ENCODE peak calls at places on chromosome 18, in ten cellular contexts. U is foreskin fibroblast, K is aorta, T is upper lobe of right lung, O is SJSA1, Q is astrocyte of the spinal cord, N is body of pancreas, E is fibroblast of mammary gland, G is lower lobe of right lung, R is lung. H is an unnamed sample.

GRCh38 chr18:63974991-63975390 is 5.1 kb downstream of the SERPINB8 start:
- DNase-seq in T (no peak), K (no peak), G (no peak), Q (peak; percentile 42), O (peak; percentile 31), U (no peak), R (no peak), N (no peak), E (peak; percentile 54), H (no peak)

GRCh38 chr18:36629836-36630235 is 199.0 kb downstream of the TPGS2 start:
- DNase-seq in U (no peak), R (no peak), K (no peak), T (no peak), N (no peak), E (no peak), O (no peak), G (no peak), Q (no peak), H (no peak)

GRCh38 chr18:46702399-46702798 is 45.4 kb upstream of the LOXHD1 start:
- DNase-seq in T (no peak), U (no peak), O (no peak), G (no peak), E (no peak), N (no peak), R (no peak), Q (no peak), K (no peak), H (no peak)

GRCh38 chr18:32355896-32356295 is 114.8 kb downstream of the GAREM1 start:
- DNase-seq in O (no peak), K (no peak), G (no peak), E (peak; percentile 84), T (no peak), U (peak; percentile 32), N (no peak), R (no peak), Q (peak; percentile 69), H (no peak)

GRCh38 chr18:79523221-79523737 is 127.5 kb downstream of the NFATC1 start:
- DNase-seq in U (no peak), Q (no peak), T (peak; percentile 12), G (peak; percentile 28), O (no peak), E (no peak), N (peak; percentile 2), K (no peak), R (no peak), H (peak; percentile 20)

GRCh38 chr18:72206814-72207213 is 337.3 kb downstream of the CBLN2 start:
- DNase-seq in O (no peak), G (no peak), N (no peak), K (no peak), R (no peak), Q (peak; percentile 41), U (no peak), E (no peak), T (no peak), H (no peak)

GRCh38 chr18:9321017-9321452 is 13.5 kb upstream of the TWSG1 start:
- DNase-seq in E (peak; percentile 8), O (peak; percentile 27), K (no peak), G (no peak), U (peak; percentile 53), T (no peak), R (no peak), N (no peak), Q (no peak), H (no peak)

GRCh38 chr18:63138469-63139340 is 180.9 kb downstream of the BCL2 start:
- DNase-seq in E (no peak), Q (no peak), U (peak; percentile 40), K (no peak), G (no peak), N (no peak), T (no peak), R (no peak), O (no peak), H (no peak)

GRCh38 chr18:14104906-14105748 is 27.1 kb downstream of the ZNF519 start:
- DNase-seq in E (no peak), O (no peak), U (no peak), R (no peak), N (no peak), Q (no peak), K (no peak), T (no peak), G (no peak), H (no peak)

GRCh38 chr18:48947583-48947982 is 3.2 kb downstream of the SMAD7 start:
- DNase-seq in N (peak; percentile 37), Q (no peak), O (peak; percentile 50), K (peak; percentile 79), R (no peak), T (no peak), U (no peak), E (no peak), G (no peak), H (no peak)

GRCh38 chr18:24466766-24467165 is 6.3 kb downstream of the HRH4 start:
- DNase-seq in U (no peak), O (no peak), T (no peak), R (no peak), E (no peak), G (no peak), K (no peak), Q (no peak), N (no peak), H (no peak)

GRCh38 chr18:70158992-70159717 is 46.3 kb downstream of the RTTN start:
- DNase-seq in T (no peak), U (no peak), R (no peak), G (no peak), Q (no peak), N (no peak), K (no peak), E (no peak), O (no peak), H (no peak)

GRCh38 chr18:9348766-9349165 is 14.2 kb downstream of the TWSG1 start:
- DNase-seq in O (peak; percentile 61), G (no peak), U (no peak), N (no peak), K (no peak), E (no peak), T (no peak), Q (peak; percentile 48), R (no peak), H (no peak)

GRCh38 chr18:292271-292670 is 24.4 kb upstream of the THOC1 start:
- DNase-seq in U (no peak), R (no peak), T (no peak), K (no peak), N (no peak), G (no peak), O (no peak), Q (peak; percentile 7), E (peak; percentile 23), H (no peak)

GRCh38 chr18:63681449-63682381 is 20.0 kb upstream of the SERPINB3 start:
- DNase-seq in Q (no peak), K (no peak), R (no peak), E (no peak), G (no peak), O (no peak), N (no peak), T (no peak), U (no peak), H (no peak)

GRCh38 chr18:63322908-63323634 is 3.5 kb upstream of the BCL2 start:
- DNase-seq in N (peak; percentile 66), T (no peak), U (peak; percentile 61), E (peak; percentile 82), K (no peak), R (peak; percentile 65), G (no peak), O (peak; percentile 59), Q (peak; percentile 71), H (no peak)

GRCh38 chr18:65567372-65567771 is 183.4 kb upstream of the CDH7 start:
- DNase-seq in G (no peak), U (no peak), R (no peak), Q (peak; percentile 3), O (no peak), K (no peak), T (no peak), E (no peak), N (no peak), H (no peak)

GRCh38 chr18:70442933-70443332 is 154.1 kb downstream of the SOCS6 start:
- DNase-seq in G (no peak), R (no peak), K (no peak), E (no peak), O (no peak), N (no peak), U (no peak), T (no peak), Q (peak; percentile 9), H (no peak)

GRCh38 chr18:42446195-42446594 is 491.2 kb downstream of the PIK3C3 start:
- DNase-seq in G (no peak), Q (peak; percentile 92), E (peak; percentile 81), U (peak; percentile 1), O (peak; percentile 93), R (no peak), K (no peak), T (no peak), N (no peak), H (no peak)
- H3K4me3 ChIP-seq in G (no peak overlapping the region), Q (no peak overlapping the region), E (no peak overlapping the region), U (no peak overlapping the region), O (no peak overlapping the region), R (no peak overlapping the region), K (no peak overlapping the region), T (no peak overlapping the region), N (no peak overlapping the region), H (no peak overlapping the region)

GRCh38 chr18:55401638-55402191 is 186.3 kb downstream of the TCF4 start:
- DNase-seq in N (no peak), T (no peak), E (peak; percentile 83), O (peak; percentile 90), U (peak; percentile 70), G (no peak), K (peak; percentile 61), R (no peak), Q (peak; percentile 81), H (no peak)
- H3K4me3 ChIP-seq in N (no peak overlapping the region), T (peak overlapping the region; percentile 41), E (peak overlapping the region; percentile 31), O (peak overlapping the region; percentile 22), U (peak overlapping the region; percentile 63), G (peak overlapping the region; percentile 36), K (peak overlapping the region; percentile 89), R (peak overlapping the region; percentile 25), Q (peak overlapping the region; percentile 22), H (no peak overlapping the region)

GRCh38 chr18:76416935-76417334 is 78.1 kb downstream of the ZNF516 start:
- DNase-seq in E (peak; percentile 81), O (no peak), N (no peak), T (no peak), U (peak; percentile 62), G (no peak), Q (peak; percentile 72), R (no peak), K (no peak), H (no peak)
- H3K4me3 ChIP-seq in E (no peak overlapping the region), O (no peak overlapping the region), N (no peak overlapping the region), T (peak overlapping the region; percentile 11), U (peak overlapping the region; percentile 43), G (no peak overlapping the region), Q (peak overlapping the region; percentile 16), R (no peak overlapping the region), K (no peak overlapping the region), H (no peak overlapping the region)

DNA sequence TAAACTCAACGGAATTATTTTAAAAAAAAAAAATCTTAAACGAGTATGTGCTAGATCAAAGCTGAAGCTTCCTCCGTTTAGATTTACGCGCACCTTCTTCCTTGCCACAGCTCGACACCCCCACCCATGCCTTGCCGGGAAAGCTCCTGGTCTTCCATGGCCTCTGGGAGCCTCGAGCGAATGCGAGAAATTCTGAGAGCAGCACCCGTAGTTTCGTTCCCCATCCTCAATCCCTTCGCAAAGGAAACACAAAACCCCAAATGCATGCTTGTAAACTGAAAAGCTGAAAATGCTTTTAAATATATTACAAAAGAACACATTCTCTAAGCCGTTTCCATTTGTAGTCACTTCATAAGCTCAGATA is 1.6 kb downstream of the DSC3 start:
- DNase-seq in T (no peak), R (no peak), K (no peak), G (no peak), Q (no peak), O (no peak), U (no peak), N (no peak), E (no peak), H (peak; percentile 66)
- H3K4me3 ChIP-seq in T (no peak overlapping the region), R (no peak overlapping the region), K (no peak overlapping the region), G (no peak overlapping the region), Q (peak overlapping the region; percentile 32), O (no peak overlapping the region), U (no peak overlapping the region), N (no peak overlapping the region), E (no peak overlapping the region), H (peak overlapping the region; percentile 51)

H was measured in RWPE2.